ENCODE peak calls at places on chromosomes 16 and 17, in nine cellular contexts. One of them, this sample, is unnamed.

GRCh38 chr16:30896890-30897730 is 696 bp downstream of the CTF1 start:
- DNase-seq in dorsolateral prefrontal cortex: peak; percentile 91
- DNase-seq in WERI-Rb-1: no peak
- DNase-seq in astrocyte of the spinal cord: peak; percentile 93
- DNase-seq in fibroblast of mammary gland: peak; percentile 86
- DNase-seq in omental fat pad: peak; percentile 69
- DNase-seq in A549: peak; percentile 89
- DNase-seq in transverse colon: peak; percentile 91
- DNase-seq in fibroblast of villous mesenchyme: peak; percentile 92
- DNase-seq in this sample: peak; percentile 48

GRCh38 chr16:979859-980594 is 1.5 kb upstream of the SOX8 start:
- DNase-seq in dorsolateral prefrontal cortex: peak; percentile 57
- DNase-seq in WERI-Rb-1: no peak
- DNase-seq in astrocyte of the spinal cord: no peak
- DNase-seq in fibroblast of mammary gland: no peak
- DNase-seq in omental fat pad: no peak
- DNase-seq in A549: no peak
- DNase-seq in transverse colon: no peak
- DNase-seq in fibroblast of villous mesenchyme: no peak
- DNase-seq in this sample: no peak

GRCh38 chr17:20179031-20179430 is 169.9 kb downstream of the SPECC1 start:
- DNase-seq in dorsolateral prefrontal cortex: no peak
- DNase-seq in WERI-Rb-1: no peak
- DNase-seq in astrocyte of the spinal cord: no peak
- DNase-seq in fibroblast of mammary gland: no peak
- DNase-seq in omental fat pad: no peak
- DNase-seq in A549: no peak
- DNase-seq in transverse colon: no peak
- DNase-seq in fibroblast of villous mesenchyme: no peak
- DNase-seq in this sample: no peak

GRCh38 chr16:8686879-8687278 is 12.5 kb downstream of the ABAT start:
- DNase-seq in dorsolateral prefrontal cortex: no peak
- DNase-seq in WERI-Rb-1: no peak
- DNase-seq in astrocyte of the spinal cord: no peak
- DNase-seq in fibroblast of mammary gland: no peak
- DNase-seq in omental fat pad: no peak
- DNase-seq in A549: no peak
- DNase-seq in transverse colon: peak; percentile 10
- DNase-seq in fibroblast of villous mesenchyme: no peak
- DNase-seq in this sample: no peak

GRCh38 chr16:50323335-50324011 is 45.3 kb downstream of the BRD7 start:
- DNase-seq in dorsolateral prefrontal cortex: no peak
- DNase-seq in WERI-Rb-1: peak; percentile 79
- DNase-seq in astrocyte of the spinal cord: peak; percentile 38
- DNase-seq in fibroblast of mammary gland: peak; percentile 76
- DNase-seq in omental fat pad: no peak
- DNase-seq in A549: peak; percentile 69
- DNase-seq in transverse colon: no peak
- DNase-seq in fibroblast of villous mesenchyme: peak; percentile 82
- DNase-seq in this sample: no peak

GRCh38 chr17:12815642-12816141 is 26.4 kb downstream of the ARHGAP44 start:
- DNase-seq in dorsolateral prefrontal cortex: no peak
- DNase-seq in WERI-Rb-1: no peak
- DNase-seq in astrocyte of the spinal cord: no peak
- DNase-seq in fibroblast of mammary gland: no peak
- DNase-seq in omental fat pad: no peak
- DNase-seq in A549: no peak
- DNase-seq in transverse colon: no peak
- DNase-seq in fibroblast of villous mesenchyme: no peak
- DNase-seq in this sample: no peak

GRCh38 chr16:35252356-35252936 is 1793.0 kb downstream of the TP53TG3F start:
- DNase-seq in dorsolateral prefrontal cortex: no peak
- DNase-seq in WERI-Rb-1: no peak
- DNase-seq in astrocyte of the spinal cord: peak; percentile 0
- DNase-seq in fibroblast of mammary gland: peak; percentile 6
- DNase-seq in omental fat pad: no peak
- DNase-seq in A549: no peak
- DNase-seq in transverse colon: no peak
- DNase-seq in fibroblast of villous mesenchyme: peak; percentile 3
- DNase-seq in this sample: no peak

GRCh38 chr16:50308237-50308965 is 42.0 kb downstream of the ADCY7 start:
- DNase-seq in dorsolateral prefrontal cortex: peak; percentile 38
- DNase-seq in WERI-Rb-1: no peak
- DNase-seq in astrocyte of the spinal cord: no peak
- DNase-seq in fibroblast of mammary gland: no peak
- DNase-seq in omental fat pad: no peak
- DNase-seq in A549: no peak
- DNase-seq in transverse colon: no peak
- DNase-seq in fibroblast of villous mesenchyme: no peak
- DNase-seq in this sample: no peak

GRCh38 chr17:42547001-42547461 is 5.7 kb upstream of the HSD17B1 start:
- DNase-seq in dorsolateral prefrontal cortex: no peak
- DNase-seq in WERI-Rb-1: no peak
- DNase-seq in astrocyte of the spinal cord: no peak
- DNase-seq in fibroblast of mammary gland: no peak
- DNase-seq in omental fat pad: no peak
- DNase-seq in A549: no peak
- DNase-seq in transverse colon: no peak
- DNase-seq in fibroblast of villous mesenchyme: no peak
- DNase-seq in this sample: no peak

GRCh38 chr17:9244066-9245052 is 223.0 kb downstream of the NTN1 start:
- DNase-seq in dorsolateral prefrontal cortex: no peak
- DNase-seq in WERI-Rb-1: no peak
- DNase-seq in astrocyte of the spinal cord: peak; percentile 72
- DNase-seq in fibroblast of mammary gland: peak; percentile 75
- DNase-seq in omental fat pad: no peak
- DNase-seq in A549: no peak
- DNase-seq in transverse colon: peak; percentile 59
- DNase-seq in fibroblast of villous mesenchyme: peak; percentile 23
- DNase-seq in this sample: no peak

GRCh38 chr17:69916761-69917160 is 158.3 kb upstream of the KCNJ16 start:
- DNase-seq in dorsolateral prefrontal cortex: no peak
- DNase-seq in WERI-Rb-1: no peak
- DNase-seq in astrocyte of the spinal cord: no peak
- DNase-seq in fibroblast of mammary gland: no peak
- DNase-seq in omental fat pad: no peak
- DNase-seq in A549: no peak
- DNase-seq in transverse colon: no peak
- DNase-seq in fibroblast of villous mesenchyme: no peak
- DNase-seq in this sample: no peak

GRCh38 chr16:48932216-48932855 is 322.4 kb upstream of the N4BP1 start:
- DNase-seq in dorsolateral prefrontal cortex: no peak
- DNase-seq in WERI-Rb-1: no peak
- DNase-seq in astrocyte of the spinal cord: no peak
- DNase-seq in fibroblast of mammary gland: no peak
- DNase-seq in omental fat pad: no peak
- DNase-seq in A549: no peak
- DNase-seq in transverse colon: no peak
- DNase-seq in fibroblast of villous mesenchyme: no peak
- DNase-seq in this sample: no peak

GRCh38 chr16:16042076-16042475 is 92.7 kb downstream of the ABCC1 start:
- DNase-seq in dorsolateral prefrontal cortex: peak; percentile 53
- DNase-seq in WERI-Rb-1: no peak
- DNase-seq in astrocyte of the spinal cord: peak; percentile 81
- DNase-seq in fibroblast of mammary gland: peak; percentile 70
- DNase-seq in omental fat pad: no peak
- DNase-seq in A549: no peak
- DNase-seq in transverse colon: no peak
- DNase-seq in fibroblast of villous mesenchyme: peak; percentile 97
- DNase-seq in this sample: no peak

GRCh38 chr17:16938496-16939270 is 33.2 kb downstream of the TNFRSF13B start:
- DNase-seq in dorsolateral prefrontal cortex: no peak
- DNase-seq in WERI-Rb-1: no peak
- DNase-seq in astrocyte of the spinal cord: no peak
- DNase-seq in fibroblast of mammary gland: no peak
- DNase-seq in omental fat pad: no peak
- DNase-seq in A549: no peak
- DNase-seq in transverse colon: peak; percentile 4
- DNase-seq in fibroblast of villous mesenchyme: no peak
- DNase-seq in this sample: no peak

GRCh38 chr16:55989569-55989907 is 114.4 kb upstream of the CES5A start:
- DNase-seq in dorsolateral prefrontal cortex: no peak
- DNase-seq in WERI-Rb-1: no peak
- DNase-seq in astrocyte of the spinal cord: no peak
- DNase-seq in fibroblast of mammary gland: no peak
- DNase-seq in omental fat pad: no peak
- DNase-seq in A549: no peak
- DNase-seq in transverse colon: no peak
- DNase-seq in fibroblast of villous mesenchyme: no peak
- DNase-seq in this sample: no peak

GRCh38 chr17:39104657-39105056 is 46.8 kb downstream of the PLXDC1 start:
- DNase-seq in dorsolateral prefrontal cortex: no peak
- DNase-seq in WERI-Rb-1: no peak
- DNase-seq in astrocyte of the spinal cord: no peak
- DNase-seq in fibroblast of mammary gland: no peak
- DNase-seq in omental fat pad: no peak
- DNase-seq in A549: no peak
- DNase-seq in transverse colon: no peak
- DNase-seq in fibroblast of villous mesenchyme: peak; percentile 20
- DNase-seq in this sample: no peak

GRCh38 chr17:47320879-47321502 is 2.8 kb upstream of the EFCAB13 start:
- DNase-seq in dorsolateral prefrontal cortex: no peak
- DNase-seq in WERI-Rb-1: no peak
- DNase-seq in astrocyte of the spinal cord: no peak
- DNase-seq in fibroblast of mammary gland: no peak
- DNase-seq in omental fat pad: no peak
- DNase-seq in A549: no peak
- DNase-seq in transverse colon: no peak
- DNase-seq in fibroblast of villous mesenchyme: no peak
- DNase-seq in this sample: no peak

GRCh38 chr17:47324224-47325020 is 667 bp downstream of the EFCAB13 start:
- DNase-seq in dorsolateral prefrontal cortex: no peak
- DNase-seq in WERI-Rb-1: no peak
- DNase-seq in astrocyte of the spinal cord: peak; percentile 50
- DNase-seq in fibroblast of mammary gland: peak; percentile 52
- DNase-seq in omental fat pad: peak; percentile 41
- DNase-seq in A549: peak; percentile 81
- DNase-seq in transverse colon: peak; percentile 68
- DNase-seq in fibroblast of villous mesenchyme: peak; percentile 52
- DNase-seq in this sample: no peak

GRCh38 chr17:47323382-47324223 is at the start of gene EFCAB13:
- DNase-seq in dorsolateral prefrontal cortex: peak; percentile 74
- DNase-seq in WERI-Rb-1: peak; percentile 88
- DNase-seq in astrocyte of the spinal cord: peak; percentile 82
- DNase-seq in fibroblast of mammary gland: peak; percentile 81
- DNase-seq in omental fat pad: peak; percentile 70
- DNase-seq in A549: peak; percentile 96
- DNase-seq in transverse colon: peak; percentile 92
- DNase-seq in fibroblast of villous mesenchyme: peak; percentile 86
- DNase-seq in this sample: peak; percentile 41

GRCh38 chr17:47330548-47330947 is 6.8 kb downstream of the EFCAB13 start:
- DNase-seq in dorsolateral prefrontal cortex: no peak
- DNase-seq in WERI-Rb-1: no peak
- DNase-seq in astrocyte of the spinal cord: no peak
- DNase-seq in fibroblast of mammary gland: no peak
- DNase-seq in omental fat pad: no peak
- DNase-seq in A549: no peak
- DNase-seq in transverse colon: no peak
- DNase-seq in fibroblast of villous mesenchyme: no peak
- DNase-seq in this sample: no peak

GRCh38 chr17:47325176-47325575 is 1.4 kb downstream of the EFCAB13 start:
- DNase-seq in dorsolateral prefrontal cortex: no peak
- DNase-seq in WERI-Rb-1: no peak
- DNase-seq in astrocyte of the spinal cord: no peak
- DNase-seq in fibroblast of mammary gland: no peak
- DNase-seq in omental fat pad: no peak
- DNase-seq in A549: no peak
- DNase-seq in transverse colon: no peak
- DNase-seq in fibroblast of villous mesenchyme: no peak
- DNase-seq in this sample: no peak
- TF ChIP-seq CTCF in dorsolateral prefrontal cortex: no peak
- TF ChIP-seq CTCF in WERI-Rb-1: no peak
- TF ChIP-seq CTCF in astrocyte of the spinal cord: no peak
- TF ChIP-seq CTCF in fibroblast of mammary gland: no peak
- TF ChIP-seq CTCF in omental fat pad: no peak
- TF ChIP-seq CTCF in A549: no peak
- TF ChIP-seq CTCF in transverse colon: no peak
- TF ChIP-seq CTCF in fibroblast of villous mesenchyme: no peak
- TF ChIP-seq CTCF in this sample: no peak

GRCh38 chr17:52170963-52171572 is 12.6 kb upstream of the CA10 start:
- DNase-seq in dorsolateral prefrontal cortex: peak; percentile 50
- DNase-seq in WERI-Rb-1: peak; percentile 73
- DNase-seq in astrocyte of the spinal cord: no peak
- DNase-seq in fibroblast of mammary gland: peak; percentile 1
- DNase-seq in omental fat pad: no peak
- DNase-seq in A549: peak; percentile 29
- DNase-seq in transverse colon: no peak
- DNase-seq in fibroblast of villous mesenchyme: no peak
- DNase-seq in this sample: no peak
- TF ChIP-seq CTCF in dorsolateral prefrontal cortex: peak; percentile 64
- TF ChIP-seq CTCF in WERI-Rb-1: peak; percentile 85
- TF ChIP-seq CTCF in astrocyte of the spinal cord: peak; percentile 52
- TF ChIP-seq CTCF in fibroblast of mammary gland: peak; percentile 30
- TF ChIP-seq CTCF in omental fat pad: no peak
- TF ChIP-seq CTCF in A549: peak; percentile 47
- TF ChIP-seq CTCF in transverse colon: peak; percentile 30
- TF ChIP-seq CTCF in fibroblast of villous mesenchyme: peak; percentile 16
- TF ChIP-seq CTCF in this sample: peak; percentile 96

DNA sequence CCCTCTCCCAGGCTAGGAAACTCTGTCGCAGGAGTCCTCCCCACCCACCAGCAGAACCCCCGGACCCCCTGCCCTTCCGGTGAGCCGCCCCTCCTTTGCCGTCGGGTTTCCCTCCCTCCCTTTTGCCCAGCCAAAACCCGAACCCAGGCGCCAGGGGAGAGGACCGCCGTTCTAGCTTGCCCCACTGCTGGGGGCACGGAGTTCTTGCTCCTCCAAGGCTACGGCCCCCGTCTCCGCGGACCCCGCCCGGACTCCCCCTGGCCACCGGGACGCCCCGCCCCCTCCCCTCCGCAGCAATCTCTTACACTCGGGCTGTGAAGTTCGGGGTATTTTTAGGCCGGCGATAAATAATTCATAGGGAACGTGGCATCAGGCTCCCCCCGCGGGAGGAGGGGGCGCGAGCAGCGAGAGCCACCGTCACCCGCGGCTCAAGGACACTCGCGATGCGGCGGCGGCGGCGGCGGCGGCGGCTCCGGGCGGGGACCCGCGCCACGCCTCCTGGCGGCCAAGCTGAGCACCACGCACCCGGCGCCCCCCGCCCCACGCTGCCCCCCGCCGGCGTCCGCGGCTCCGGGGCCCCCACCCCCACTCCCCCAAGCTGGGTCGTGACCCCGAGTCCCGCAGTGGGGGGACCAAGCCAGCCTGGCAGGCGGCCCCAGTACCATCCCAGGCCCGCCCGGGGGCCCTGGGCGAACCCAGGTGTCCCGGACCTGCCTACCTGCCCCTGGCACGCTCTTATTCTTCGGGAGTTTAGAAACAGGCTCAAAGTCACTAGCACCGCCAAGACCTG is at the start of gene GRIN2C:
- DNase-seq in dorsolateral prefrontal cortex: no peak
- DNase-seq in WERI-Rb-1: no peak
- DNase-seq in astrocyte of the spinal cord: no peak
- DNase-seq in fibroblast of mammary gland: no peak
- DNase-seq in omental fat pad: no peak
- DNase-seq in A549: no peak
- DNase-seq in transverse colon: no peak
- DNase-seq in fibroblast of villous mesenchyme: no peak
- DNase-seq in this sample: peak; percentile 62
- TF ChIP-seq CTCF in dorsolateral prefrontal cortex: peak; percentile 36
- TF ChIP-seq CTCF in WERI-Rb-1: peak; percentile 54
- TF ChIP-seq CTCF in astrocyte of the spinal cord: peak; percentile 13
- TF ChIP-seq CTCF in fibroblast of mammary gland: no peak
- TF ChIP-seq CTCF in omental fat pad: no peak
- TF ChIP-seq CTCF in A549: peak; percentile 82
- TF ChIP-seq CTCF in transverse colon: peak; percentile 34
- TF ChIP-seq CTCF in fibroblast of villous mesenchyme: no peak
- TF ChIP-seq CTCF in this sample: peak; percentile 26

GRCh38 chr17:63848834-63849689 is 6.6 kb upstream of the SMARCD2 start:
- DNase-seq in dorsolateral prefrontal cortex: peak; percentile 91
- DNase-seq in WERI-Rb-1: peak; percentile 57
- DNase-seq in astrocyte of the spinal cord: peak; percentile 87
- DNase-seq in fibroblast of mammary gland: peak; percentile 92
- DNase-seq in omental fat pad: peak; percentile 91
- DNase-seq in A549: peak; percentile 99
- DNase-seq in transverse colon: peak; percentile 93
- DNase-seq in fibroblast of villous mesenchyme: peak; percentile 91
- DNase-seq in this sample: no peak
- TF ChIP-seq CTCF in dorsolateral prefrontal cortex: peak; percentile 67
- TF ChIP-seq CTCF in WERI-Rb-1: no peak
- TF ChIP-seq CTCF in astrocyte of the spinal cord: peak; percentile 61
- TF ChIP-seq CTCF in fibroblast of mammary gland: peak; percentile 42
- TF ChIP-seq CTCF in omental fat pad: no peak
- TF ChIP-seq CTCF in A549: peak; percentile 88
- TF ChIP-seq CTCF in transverse colon: peak; percentile 54
- TF ChIP-seq CTCF in fibroblast of villous mesenchyme: peak; percentile 64
- TF ChIP-seq CTCF in this sample: no peak

This sample was measured in D721Med.